ENCODE peak calls at places on chromosome 14, in five cellular contexts. J is CD4-positive, alpha-beta T cell; M is esophagus squamous epithelium; X is cardiac fibroblast; B is progenitor cell of endocrine pancreas. Z is an unnamed sample.

GRCh38 chr14:97298331-97298730 is 501.1 kb downstream of the VRK1 start:
- DNase-seq in J (no peak), M (no peak), X (no peak), B (no peak), Z (no peak)

GRCh38 chr14:31911160-31911559 is 165.9 kb upstream of the ARHGAP5 start:
- DNase-seq in J (no peak), M (no peak), X (no peak), B (no peak), Z (no peak)

GRCh38 chr14:101019974-101020710 is 116.6 kb upstream of the RTL1 start:
- DNase-seq in J (no peak), M (no peak), X (no peak), B (peak; percentile 5), Z (no peak)

GRCh38 chr14:61080591-61081010 is 99.6 kb downstream of the SLC38A6 start:
- DNase-seq in J (no peak), M (no peak), X (no peak), B (no peak), Z (no peak)

GRCh38 chr14:29618323-29619067 is 309.2 kb downstream of the PRKD1 start:
- DNase-seq in J (no peak), M (no peak), X (no peak), B (no peak), Z (no peak)

GRCh38 chr14:75279153-75279738 is 618 bp downstream of the FOS start:
- DNase-seq in J (no peak), M (no peak), X (peak; percentile 83), B (no peak), Z (peak; percentile 33)

GRCh38 chr14:94625353-94625635 is 13.1 kb downstream of the SERPINA3 start:
- DNase-seq in J (no peak), M (no peak), X (no peak), B (no peak), Z (no peak)

GRCh38 chr14:20976291-20976690 is 13.5 kb upstream of the METTL17 start:
- DNase-seq in J (no peak), M (no peak), X (no peak), B (no peak), Z (no peak)

GRCh38 chr14:64762044-64763034 is 58.1 kb downstream of the PLEKHG3 start:
- DNase-seq in J (peak; percentile 41), M (no peak), X (peak; percentile 98), B (no peak), Z (no peak)

GRCh38 chr14:22159968-22160367 is 429.1 kb downstream of the DAD1 start:
- DNase-seq in J (no peak), M (no peak), X (no peak), B (no peak), Z (no peak)

GRCh38 chr14:51095854-51096823 is 1.2 kb upstream of the TRIM9 start:
- DNase-seq in J (no peak), M (no peak), X (peak; percentile 42), B (no peak), Z (no peak)

GRCh38 chr14:55212611-55213010 is 21.2 kb upstream of the DLGAP5 start:
- DNase-seq in J (no peak), M (no peak), X (no peak), B (no peak), Z (no peak)

GRCh38 chr14:44505588-44505987 is 1.5 kb downstream of the FSCB start:
- DNase-seq in J (no peak), M (no peak), X (no peak), B (no peak), Z (no peak)

GRCh38 chr14:77043177-77043983 is 14.9 kb upstream of the IRF2BPL start:
- DNase-seq in J (peak; percentile 36), M (no peak), X (peak; percentile 96), B (no peak), Z (no peak)

GRCh38 chr14:27881646-27882045 is 884.9 kb upstream of the FOXG1 start:
- DNase-seq in J (no peak), M (no peak), X (no peak), B (no peak), Z (no peak)

GRCh38 chr14:75654127-75654732 is 6.4 kb downstream of the ERG28 start:
- DNase-seq in J (peak; percentile 77), M (peak; percentile 2), X (peak; percentile 75), B (peak; percentile 79), Z (peak; percentile 85)

GRCh38 chr14:60642790-60643397 is 6.4 kb downstream of the SIX1 start:
- DNase-seq in J (no peak), M (no peak), X (no peak), B (no peak), Z (no peak)

GRCh38 chr14:56199095-56199975 is 81.1 kb downstream of the PELI2 start:
- DNase-seq in J (no peak), M (no peak), X (peak; percentile 97), B (no peak), Z (no peak)

GRCh38 chr14:61472025-61472672 is 150.8 kb downstream of the PRKCH start:
- DNase-seq in J (no peak), M (no peak), X (peak; percentile 96), B (no peak), Z (no peak)

GRCh38 chr14:83379371-83379770 is 1845.7 kb upstream of the SEL1L start:
- DNase-seq in J (no peak), M (no peak), X (peak; percentile 35), B (no peak), Z (no peak)

GRCh38 chr14:95064256-95064655 is 93.1 kb downstream of the DICER1 start:
- DNase-seq in J (no peak), M (no peak), X (no peak), B (no peak), Z (no peak)

GRCh38 chr14:81710232-81710845 is 176.7 kb upstream of the SEL1L start:
- DNase-seq in J (no peak), M (no peak), X (peak; percentile 29), B (peak; percentile 16), Z (peak; percentile 40)

GRCh38 chr14:101108579-101109346 is 205.2 kb upstream of the RTL1 start:
- DNase-seq in J (no peak), M (no peak), X (no peak), B (no peak), Z (no peak)

GRCh38 chr14:31371651-31372050 is 48.7 kb downstream of the HEATR5A start:
- DNase-seq in J (no peak), M (no peak), X (no peak), B (no peak), Z (no peak)

GRCh38 chr14:92786427-92786756 is 7.7 kb upstream of the GOLGA5 start:
- DNase-seq in J (no peak), M (no peak), X (no peak), B (no peak), Z (no peak)

GRCh38 chr14:92787554-92787953 is 6.6 kb upstream of the GOLGA5 start:
- DNase-seq in J (no peak), M (no peak), X (no peak), B (no peak), Z (no peak)

GRCh38 chr14:92783813-92784431 is 10.2 kb upstream of the GOLGA5 start:
- DNase-seq in J (no peak), M (no peak), X (peak; percentile 83), B (no peak), Z (peak; percentile 13)

GRCh38 chr14:92789457-92790089 is 4.5 kb upstream of the GOLGA5 start:
- DNase-seq in J (no peak), M (no peak), X (no peak), B (no peak), Z (no peak)

GRCh38 chr14:92785601-92786426 is 8.3 kb upstream of the GOLGA5 start:
- DNase-seq in J (no peak), M (no peak), X (peak; percentile 93), B (no peak), Z (no peak)
- TF ChIP-seq CTCF in J (no peak), M (no peak), X (no peak), B (no peak), Z (no peak)

GRCh38 chr14:104149278-104149595 is 10.8 kb downstream of the KIF26A start:
- DNase-seq in J (no peak), M (no peak), X (no peak), B (no peak), Z (no peak)

GRCh38 chr14:104149617-104150141 is 11.3 kb downstream of the KIF26A start:
- DNase-seq in J (no peak), M (no peak), X (peak; percentile 12), B (no peak), Z (no peak)

GRCh38 chr14:104151546-104152245 is 13.3 kb downstream of the KIF26A start:
- DNase-seq in J (no peak), M (no peak), X (no peak), B (no peak), Z (no peak)

GRCh38 chr14:104151028-104151385 is 12.6 kb downstream of the KIF26A start:
- DNase-seq in J (no peak), M (no peak), X (no peak), B (no peak), Z (no peak)

GRCh38 chr14:104150201-104151027 is 12.0 kb downstream of the KIF26A start:
- DNase-seq in J (no peak), M (no peak), X (peak; percentile 35), B (no peak), Z (no peak)
- TF ChIP-seq CTCF in J (peak; percentile 10), M (no peak), X (peak; percentile 10), B (peak; percentile 41), Z (peak; percentile 56)

GRCh38 chr14:37864861-37865718 is 269.7 kb downstream of the TTC6 start:
- DNase-seq in J (no peak), M (no peak), X (no peak), B (no peak), Z (no peak)

GRCh38 chr14:37859177-37859576 is 263.7 kb downstream of the TTC6 start:
- DNase-seq in J (no peak), M (no peak), X (no peak), B (no peak), Z (no peak)

GRCh38 chr14:37862263-37862662 is 266.8 kb downstream of the TTC6 start:
- DNase-seq in J (no peak), M (no peak), X (no peak), B (no peak), Z (no peak)

GRCh38 chr14:37865719-37866549 is 270.5 kb downstream of the TTC6 start:
- DNase-seq in J (no peak), M (no peak), X (no peak), B (no peak), Z (no peak)

GRCh38 chr14:37864128-37864527 is 268.7 kb downstream of the TTC6 start:
- DNase-seq in J (no peak), M (no peak), X (no peak), B (no peak), Z (no peak)
- TF ChIP-seq CTCF in J (no peak), M (no peak), X (no peak), B (no peak), Z (no peak)

DNA sequence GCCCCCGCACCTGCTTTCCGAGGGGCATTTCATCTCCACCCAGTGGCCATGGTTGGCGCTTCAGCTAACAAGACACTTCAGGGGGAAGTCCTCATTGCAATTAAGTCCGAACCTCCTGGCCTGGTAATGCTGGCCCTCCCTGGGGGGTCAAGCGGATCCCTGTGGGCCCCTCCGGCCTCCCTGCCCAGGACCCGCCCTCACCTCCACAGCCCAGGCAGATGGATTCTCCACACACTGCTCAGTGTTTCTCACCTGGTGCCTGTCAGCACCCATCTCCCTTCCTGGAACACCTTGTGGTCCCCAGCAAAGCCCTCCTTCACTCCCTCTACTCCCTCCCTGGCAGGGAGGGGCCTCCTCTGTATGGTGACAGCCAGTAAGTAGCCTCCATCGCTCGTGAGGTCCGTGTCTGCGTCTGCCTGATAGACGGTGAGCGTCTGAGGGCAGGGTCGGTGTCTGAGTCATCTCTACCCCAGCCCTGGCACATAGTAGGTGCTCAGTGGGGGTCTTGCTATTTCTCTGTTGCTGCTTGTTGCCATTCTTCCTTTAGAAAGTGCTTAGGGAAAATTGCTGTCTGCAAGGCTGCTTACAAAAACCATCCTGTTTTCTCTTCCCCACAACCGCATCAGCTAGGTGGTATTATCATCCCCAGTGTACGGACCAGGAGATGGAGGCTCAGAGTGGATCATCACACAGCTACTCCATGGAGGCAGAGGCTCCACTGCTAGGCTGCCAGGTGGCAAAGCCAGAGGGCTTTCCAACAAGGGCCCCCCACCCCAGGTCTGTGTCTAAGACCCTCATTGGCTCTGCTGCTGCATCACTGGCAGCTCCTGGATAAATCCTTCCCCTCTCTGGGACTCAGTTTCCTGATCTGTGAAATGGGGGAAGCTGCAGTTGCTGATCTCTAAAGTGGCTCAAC is 39.7 kb upstream of the EML1 start:
- DNase-seq in J (no peak), M (no peak), X (no peak), B (no peak), Z (no peak)
- TF ChIP-seq CTCF in J (no peak), M (no peak), X (no peak), B (no peak), Z (no peak)

Z was measured in neural crest cell.